ENCODE peak calls at places on chromosome 14, in eight cellular contexts. N is right lobe of liver, D is uterus, S is H1, X is esophagus squamous epithelium, P is hepatocyte, W is thoracic aorta, B is transverse colon. M is an unnamed sample. For H3K4me1, the result is how much of the 10 kb centered on the place peaks cover.

GRCh38 chr14:101322223-101322622 is 239.1 kb upstream of the DIO3 start:
- DNase-seq in N (no peak), D (no peak), S (peak), X (no peak), P (no peak), W (no peak), B (no peak), M (no peak)

GRCh38 chr14:90816686-90817436 is 631 bp upstream of the TTC7B start:
- DNase-seq in N (no peak), D (no peak), S (peak), X (no peak), P (no peak), W (no peak), B (no peak), M (no peak)

GRCh38 chr14:77889971-77890442 is 90.1 kb downstream of the ADCK1 start:
- DNase-seq in N (no peak), D (no peak), S (no peak), X (no peak), P (no peak), W (no peak), B (no peak), M (no peak)

GRCh38 chr14:58072288-58073071 is 79.5 kb downstream of the ARMH4 start:
- DNase-seq in N (peak), D (peak), S (peak), X (no peak), P (peak), W (no peak), B (peak), M (no peak)

GRCh38 chr14:88590173-88590572 is 27.3 kb downstream of the ZC3H14 start:
- DNase-seq in N (no peak), D (no peak), S (no peak), X (no peak), P (no peak), W (no peak), B (no peak), M (no peak)

GRCh38 chr14:71246539-71246938 is 339.3 kb downstream of the PCNX1 start:
- DNase-seq in N (no peak), D (no peak), S (no peak), X (no peak), P (no peak), W (no peak), B (no peak), M (no peak)

GRCh38 chr14:21874167-21874566 is 200.5 kb upstream of the OR4E1 start:
- DNase-seq in N (no peak), D (no peak), S (no peak), X (no peak), P (no peak), W (no peak), B (no peak), M (no peak)

GRCh38 chr14:50047274-50047676 is 69.1 kb downstream of the VCPKMT start:
- DNase-seq in N (no peak), D (no peak), S (no peak), X (no peak), P (peak), W (no peak), B (peak), M (no peak)

GRCh38 chr14:34792593-34792992 is 78.2 kb upstream of the CFL2 start:
- DNase-seq in N (no peak), D (no peak), S (no peak), X (no peak), P (no peak), W (no peak), B (no peak), M (no peak)

GRCh38 chr14:94054936-94055335 is 26.1 kb downstream of the DDX24 start:
- DNase-seq in N (no peak), D (no peak), S (no peak), X (no peak), P (no peak), W (no peak), B (no peak), M (no peak)

GRCh38 chr14:94041551-94042346 is 15.6 kb downstream of the OTUB2 start:
- DNase-seq in N (no peak), D (no peak), S (no peak), X (no peak), P (peak), W (no peak), B (no peak), M (no peak)

GRCh38 chr14:85415015-85415712 is 114.8 kb upstream of the FLRT2 start:
- DNase-seq in N (peak), D (peak), S (peak), X (no peak), P (peak), W (no peak), B (no peak), M (peak)

GRCh38 chr14:83709116-83709515 is 1820.8 kb upstream of the FLRT2 start:
- DNase-seq in N (no peak), D (no peak), S (no peak), X (no peak), P (no peak), W (no peak), B (no peak), M (no peak)

GRCh38 chr14:38721822-38722431 is 381.1 kb downstream of the SEC23A start:
- DNase-seq in N (peak), D (peak), S (peak), X (no peak), P (peak), W (no peak), B (peak), M (peak)

GRCh38 chr14:73662439-73663056 is 17.8 kb downstream of the DNAL1 start:
- DNase-seq in N (no peak), D (peak), S (no peak), X (no peak), P (peak), W (no peak), B (no peak), M (peak)

GRCh38 chr14:69694730-69695663 is 71.9 kb upstream of the SRSF5 start:
- DNase-seq in N (no peak), D (no peak), S (no peak), X (no peak), P (no peak), W (no peak), B (no peak), M (no peak)

GRCh38 chr14:69693145-69693544 is 73.8 kb upstream of the SRSF5 start:
- DNase-seq in N (no peak), D (no peak), S (no peak), X (no peak), P (no peak), W (no peak), B (peak), M (no peak)

GRCh38 chr14:69690042-69690441 is 76.9 kb upstream of the SRSF5 start:
- DNase-seq in N (no peak), D (no peak), S (no peak), X (no peak), P (no peak), W (no peak), B (no peak), M (no peak)

GRCh38 chr14:69693823-69694729 is 72.9 kb upstream of the SRSF5 start:
- DNase-seq in N (no peak), D (no peak), S (no peak), X (no peak), P (peak), W (no peak), B (peak), M (no peak)

DNA sequence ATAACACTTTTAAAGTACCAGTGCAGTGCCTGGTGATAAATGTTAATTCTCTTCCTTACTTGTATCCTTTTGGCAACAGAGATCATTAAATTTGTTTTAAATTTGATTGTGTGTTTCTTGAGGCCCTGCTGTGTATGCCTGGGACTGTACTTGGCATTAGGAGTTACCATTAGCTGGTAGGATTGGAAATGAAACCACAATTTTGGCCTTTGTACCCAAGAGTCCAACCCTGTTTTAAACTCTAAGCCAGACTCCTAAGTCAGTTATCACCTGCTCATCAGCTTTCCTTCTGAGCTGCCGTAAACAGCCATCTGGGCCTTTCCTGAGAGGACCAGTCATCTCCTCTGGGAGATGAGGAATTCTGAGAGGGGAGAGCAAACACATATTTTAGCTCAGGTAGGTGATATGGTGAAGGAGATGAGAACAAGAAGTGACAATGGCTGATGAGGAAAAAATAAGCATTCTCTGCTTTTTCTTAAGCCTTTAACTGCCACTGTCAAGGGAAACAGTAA is 74.3 kb upstream of the SRSF5 start:
- DNase-seq in N (no peak), D (no peak), S (no peak), X (no peak), P (no peak), W (no peak), B (no peak), M (no peak)
- TF ChIP-seq CTCF in N (no peak), D (no peak), S (no peak), X (no peak), P (no peak), W (no peak), B (no peak), M (no peak)

DNA sequence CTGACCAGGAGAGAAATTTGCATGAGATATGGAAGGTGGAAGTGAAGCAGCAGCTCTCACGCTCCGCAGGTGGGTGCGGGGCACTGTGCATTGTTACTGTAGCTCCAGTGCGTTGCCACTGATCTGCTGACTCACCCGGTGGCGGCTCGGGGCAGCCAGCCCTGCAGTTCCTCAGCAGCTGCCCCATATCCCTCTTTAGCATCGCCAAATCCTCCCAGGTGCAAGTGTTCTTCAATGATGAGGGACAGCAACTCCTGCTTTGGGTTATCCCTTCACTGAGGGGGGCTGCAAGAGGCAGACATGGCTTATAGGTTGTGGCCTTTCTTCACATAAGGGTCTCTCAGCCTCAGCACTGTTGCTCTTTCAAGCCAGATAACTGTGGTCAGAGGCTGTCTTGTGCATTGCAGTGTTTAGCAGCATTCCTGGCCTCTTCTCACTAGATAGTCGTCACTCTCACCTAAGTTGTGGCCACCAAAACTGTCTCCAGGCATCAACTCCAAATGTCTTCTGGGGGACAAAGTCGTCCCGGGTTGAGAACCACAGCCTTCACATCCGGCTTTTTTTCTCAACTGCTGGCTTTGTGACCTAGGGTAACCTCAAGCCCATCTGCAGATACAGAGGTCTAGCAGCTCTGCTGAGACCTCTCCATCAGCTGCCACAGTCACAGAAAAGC is 180.8 kb downstream of the EFCAB11 start:
- DNase-seq in N (peak), D (no peak), S (peak), X (peak), P (peak), W (no peak), B (peak), M (peak)
- H3K4me3 ChIP-seq in N (no peak), D (no peak), S (no peak), X (no peak), P (no peak), W (no peak), B (no peak), M (no peak)

DNA sequence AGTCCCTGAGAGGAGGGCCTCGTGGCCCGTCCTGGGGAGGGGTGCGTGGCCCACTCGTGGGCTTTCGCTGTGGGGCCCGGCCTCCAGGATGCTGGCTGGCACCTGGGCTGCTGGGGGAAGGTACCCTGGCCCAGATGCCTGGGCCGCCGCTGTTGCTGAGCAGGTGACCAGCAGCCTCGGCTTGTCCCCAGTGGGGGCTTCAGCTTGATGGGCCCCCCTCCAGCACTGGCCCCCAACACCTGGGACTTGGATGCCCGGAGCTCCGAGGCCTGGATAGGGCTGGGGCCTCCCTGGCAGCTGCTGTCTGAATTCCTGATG is 10.8 kb downstream of the KIF26A start:
- DNase-seq in N (no peak), D (no peak), S (no peak), X (no peak), P (no peak), W (no peak), B (no peak), M (peak)
- H3K4me1 ChIP-seq in N (under half), D (under half), S (under half), X (under half), P (under half), W (under half), B (under half), M (under half)

GRCh38 chr14:64761441-64762043 is 57.3 kb downstream of the PLEKHG3 start:
- DNase-seq in N (no peak), D (peak), S (no peak), X (no peak), P (peak), W (no peak), B (no peak), M (peak)
- TF ChIP-seq CTCF in N (no peak), D (no peak), S (no peak), X (no peak), P (peak), W (no peak), B (peak), M (no peak)

GRCh38 chr14:32932302-32932920 is 6.3 kb upstream of the NPAS3 start:
- DNase-seq in N (no peak), D (no peak), S (peak), X (no peak), P (no peak), W (no peak), B (no peak), M (no peak)
- H3K4me3 ChIP-seq in N (no peak), D (no peak), S (peak), X (peak), P (no peak), W (peak), B (peak), M (peak)

GRCh38 chr14:54772451-54772881 is 130.2 kb downstream of the GCH1 start:
- DNase-seq in N (no peak), D (no peak), S (no peak), X (no peak), P (no peak), W (no peak), B (no peak), M (no peak)
- H3K4me1 ChIP-seq in N (under half), D (under half), S (under half), X (under half), P (under half), W (half or more), B (under half), M (half or more)

GRCh38 chr14:99202516-99202915 is 69.5 kb downstream of the BCL11B start:
- DNase-seq in N (no peak), D (no peak), S (no peak), X (no peak), P (no peak), W (no peak), B (no peak), M (no peak)

GRCh38 chr14:99201351-99202073 is 70.5 kb downstream of the BCL11B start:
- DNase-seq in N (no peak), D (no peak), S (no peak), X (no peak), P (no peak), W (no peak), B (no peak), M (no peak)

GRCh38 chr14:99200654-99201005 is 71.4 kb downstream of the BCL11B start:
- DNase-seq in N (no peak), D (no peak), S (no peak), X (no peak), P (no peak), W (no peak), B (no peak), M (no peak)

GRCh38 chr14:99198746-99199145 is 73.3 kb downstream of the BCL11B start:
- DNase-seq in N (no peak), D (no peak), S (no peak), X (no peak), P (no peak), W (no peak), B (no peak), M (no peak)

GRCh38 chr14:99199854-99200653 is 71.9 kb downstream of the BCL11B start:
- DNase-seq in N (no peak), D (no peak), S (no peak), X (no peak), P (no peak), W (no peak), B (no peak), M (peak)
- TF ChIP-seq CTCF in N (peak), D (no peak), S (peak), X (no peak), P (peak), W (no peak), B (no peak), M (no peak)

GRCh38 chr14:104968541-104969401 is 9.4 kb downstream of the AHNAK2 start:
- DNase-seq in N (no peak), D (peak), S (no peak), X (no peak), P (peak), W (no peak), B (no peak), M (peak)
- H3K4me3 ChIP-seq in N (no peak), D (peak), S (no peak), X (peak), P (no peak), W (peak), B (peak), M (peak)

DNA sequence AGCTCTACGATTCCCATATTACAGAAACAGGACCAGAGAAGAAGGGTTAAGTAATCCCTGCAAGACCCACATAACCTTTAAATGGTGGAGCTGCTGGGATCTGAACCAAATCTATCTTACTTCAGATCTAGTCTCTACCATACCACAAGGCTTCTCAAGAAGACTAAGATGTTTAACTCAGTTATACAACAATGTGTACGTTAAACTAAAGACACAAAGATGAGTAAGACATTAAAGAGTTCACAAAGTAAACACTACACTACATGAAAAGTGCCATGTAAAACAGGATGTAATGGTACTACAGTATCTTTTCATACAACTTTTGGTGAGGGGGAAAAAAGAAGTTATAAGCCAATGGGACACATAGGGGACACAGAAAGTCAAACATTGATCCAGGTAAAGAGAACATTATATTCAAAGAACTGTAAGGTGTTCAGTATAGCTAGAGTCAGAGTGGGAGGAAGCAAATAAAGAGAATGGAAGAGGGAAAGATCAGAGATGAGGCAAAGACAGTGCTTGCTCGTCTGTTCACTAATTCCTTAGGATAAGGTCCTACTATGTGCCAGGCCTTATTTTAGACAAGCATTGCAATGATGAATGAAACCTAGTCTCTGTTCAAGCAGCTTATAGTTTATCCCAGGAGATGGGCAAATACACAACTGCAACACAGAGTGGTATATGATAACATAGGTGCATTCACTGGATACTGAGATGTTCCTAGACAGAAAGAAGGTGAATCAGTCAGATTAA is 7.7 kb downstream of the TMED10 start:
- DNase-seq in N (no peak), D (no peak), S (no peak), X (no peak), P (no peak), W (no peak), B (no peak), M (no peak)
- H3K4me1 ChIP-seq in N (under half), D (under half), S (under half), X (half or more), P (under half), W (under half), B (half or more), M (half or more)

M was measured in psoas muscle.